ENCODE peak calls at places on chromosome 13, in four cellular contexts. One of them, this sample, is unnamed.

GRCh38 chr13:48976677-48977625 is 1.2 kb downstream of the FNDC3A start:
- DNase-seq in breast epithelium: no peak
- DNase-seq in left ventricle myocardium inferior: no peak
- DNase-seq in AG04450: no peak
- DNase-seq in this sample: peak

GRCh38 chr13:108957369-108958012 is 328.1 kb downstream of the MYO16 start:
- DNase-seq in left ventricle myocardium inferior: no peak
- DNase-seq in breast epithelium: no peak
- DNase-seq in AG04450: peak
- DNase-seq in this sample: peak

GRCh38 chr13:53758946-53759345 is 730.3 kb downstream of the OLFM4 start:
- DNase-seq in breast epithelium: no peak
- DNase-seq in AG04450: no peak
- DNase-seq in left ventricle myocardium inferior: no peak
- DNase-seq in this sample: no peak

GRCh38 chr13:90792335-90792734 is 555.2 kb upstream of the MIR17HG start:
- DNase-seq in AG04450: no peak
- DNase-seq in left ventricle myocardium inferior: no peak
- DNase-seq in breast epithelium: no peak
- DNase-seq in this sample: peak

GRCh38 chr13:107518780-107519179 is 696.6 kb downstream of the LIG4 start:
- DNase-seq in breast epithelium: no peak
- DNase-seq in AG04450: no peak
- DNase-seq in left ventricle myocardium inferior: no peak
- DNase-seq in this sample: no peak

GRCh38 chr13:73933795-73934194 is 200.4 kb downstream of the KLF12 start:
- DNase-seq in AG04450: no peak
- DNase-seq in left ventricle myocardium inferior: no peak
- DNase-seq in breast epithelium: no peak
- DNase-seq in this sample: no peak

GRCh38 chr13:92842145-92842544 is 384.5 kb upstream of the GPC6 start:
- DNase-seq in left ventricle myocardium inferior: no peak
- DNase-seq in breast epithelium: no peak
- DNase-seq in AG04450: peak
- DNase-seq in this sample: peak

GRCh38 chr13:36430247-36431203 is 1.8 kb upstream of the CCNA1 start:
- DNase-seq in AG04450: no peak
- DNase-seq in left ventricle myocardium inferior: peak
- DNase-seq in breast epithelium: no peak
- DNase-seq in this sample: no peak

GRCh38 chr13:43364210-43365041 is 341.0 kb downstream of the DNAJC15 start:
- DNase-seq in breast epithelium: no peak
- DNase-seq in left ventricle myocardium inferior: no peak
- DNase-seq in AG04450: peak
- DNase-seq in this sample: peak

GRCh38 chr13:86161257-86161656 is 362.0 kb upstream of the SLITRK6 start:
- DNase-seq in AG04450: no peak
- DNase-seq in breast epithelium: no peak
- DNase-seq in left ventricle myocardium inferior: no peak
- DNase-seq in this sample: no peak

GRCh38 chr13:54950546-54950945 is 1921.9 kb downstream of the OLFM4 start:
- DNase-seq in breast epithelium: no peak
- DNase-seq in left ventricle myocardium inferior: no peak
- DNase-seq in AG04450: no peak
- DNase-seq in this sample: no peak

GRCh38 chr13:90950134-90950533 is 397.4 kb upstream of the MIR17HG start:
- DNase-seq in AG04450: no peak
- DNase-seq in breast epithelium: no peak
- DNase-seq in left ventricle myocardium inferior: no peak
- DNase-seq in this sample: no peak

GRCh38 chr13:53250272-53250875 is 221.8 kb downstream of the OLFM4 start:
- DNase-seq in AG04450: peak
- DNase-seq in left ventricle myocardium inferior: no peak
- DNase-seq in breast epithelium: no peak
- DNase-seq in this sample: peak

GRCh38 chr13:45811891-45812583 is 39.5 kb downstream of the SIAH3 start:
- DNase-seq in left ventricle myocardium inferior: no peak
- DNase-seq in AG04450: no peak
- DNase-seq in breast epithelium: no peak
- DNase-seq in this sample: no peak

GRCh38 chr13:80336335-80336734 is 4.6 kb downstream of the SPRY2 start:
- DNase-seq in left ventricle myocardium inferior: no peak
- DNase-seq in AG04450: no peak
- DNase-seq in breast epithelium: no peak
- DNase-seq in this sample: peak

GRCh38 chr13:85142351-85142750 is 656.9 kb downstream of the SLITRK6 start:
- DNase-seq in AG04450: no peak
- DNase-seq in left ventricle myocardium inferior: no peak
- DNase-seq in breast epithelium: no peak
- DNase-seq in this sample: no peak

GRCh38 chr13:35927554-35927953 is 203.6 kb downstream of the DCLK1 start:
- DNase-seq in AG04450: peak
- DNase-seq in left ventricle myocardium inferior: no peak
- DNase-seq in breast epithelium: no peak
- DNase-seq in this sample: peak

GRCh38 chr13:100537486-100537885 is 51.1 kb downstream of the GGACT start:
- DNase-seq in left ventricle myocardium inferior: no peak
- DNase-seq in breast epithelium: no peak
- DNase-seq in AG04450: no peak
- DNase-seq in this sample: no peak

GRCh38 chr13:30679483-30680330 is 55.6 kb upstream of the ALOX5AP start:
- DNase-seq in AG04450: no peak
- DNase-seq in breast epithelium: no peak
- DNase-seq in left ventricle myocardium inferior: no peak
- DNase-seq in this sample: peak

GRCh38 chr13:100983111-100983510 is 308.5 kb upstream of the TMTC4 start:
- DNase-seq in AG04450: no peak
- DNase-seq in breast epithelium: no peak
- DNase-seq in left ventricle myocardium inferior: no peak
- DNase-seq in this sample: no peak

GRCh38 chr13:78625384-78625783 is 22.0 kb upstream of the POU4F1 start:
- DNase-seq in left ventricle myocardium inferior: no peak
- DNase-seq in AG04450: no peak
- DNase-seq in breast epithelium: no peak
- DNase-seq in this sample: no peak

GRCh38 chr13:50309200-50309848 is 294.1 kb downstream of the KCNRG start:
- DNase-seq in breast epithelium: no peak
- DNase-seq in AG04450: no peak
- DNase-seq in left ventricle myocardium inferior: no peak
- DNase-seq in this sample: no peak

DNA sequence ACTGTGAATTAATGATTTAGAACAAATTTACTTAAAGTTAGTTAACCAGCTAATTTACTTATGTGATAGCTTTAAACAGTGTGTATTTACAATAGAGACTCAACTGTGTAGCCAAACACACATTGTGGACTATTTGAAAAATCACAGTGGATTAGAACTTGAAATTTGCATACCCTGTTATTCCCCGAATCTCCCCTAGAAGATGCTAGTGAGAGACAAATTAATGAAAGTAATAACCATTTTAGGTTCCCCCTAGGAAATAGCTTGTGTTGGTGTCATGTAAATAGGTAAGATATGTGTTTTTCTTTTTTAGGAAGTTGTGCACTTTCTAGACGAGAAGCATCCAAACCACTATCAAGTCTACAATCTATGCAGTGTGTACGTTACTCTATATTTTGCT is 98.5 kb downstream of the C1QTNF9 start:
- DNase-seq in breast epithelium: no peak
- DNase-seq in AG04450: no peak
- DNase-seq in left ventricle myocardium inferior: no peak
- DNase-seq in this sample: no peak
- TF ChIP-seq CTCF in breast epithelium: no peak
- TF ChIP-seq CTCF in AG04450: peak
- TF ChIP-seq CTCF in left ventricle myocardium inferior: no peak
- TF ChIP-seq CTCF in this sample: no peak

DNA sequence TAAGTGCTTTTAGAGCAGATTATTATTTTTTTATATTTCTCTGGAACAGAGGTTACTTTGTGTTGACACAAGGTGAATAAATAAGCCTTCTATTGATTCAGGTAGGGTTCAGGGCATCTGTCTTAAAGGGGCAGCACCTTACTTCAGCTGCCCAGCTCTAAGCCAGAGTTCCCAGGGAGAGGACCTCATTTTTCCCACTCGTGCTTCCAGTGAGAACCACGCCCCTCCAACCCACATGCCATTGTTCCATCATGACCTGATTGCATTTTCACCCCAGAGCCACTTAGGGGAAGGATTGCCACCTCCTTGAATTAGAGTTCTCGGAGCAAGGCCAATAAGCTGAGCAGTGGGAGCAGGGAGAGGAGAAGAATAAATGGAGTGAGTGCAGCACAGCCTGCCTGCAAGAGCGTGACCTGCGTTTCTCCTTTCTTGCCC is 104.3 kb upstream of the FRY start:
- DNase-seq in breast epithelium: no peak
- DNase-seq in AG04450: no peak
- DNase-seq in left ventricle myocardium inferior: no peak
- DNase-seq in this sample: no peak
- TF ChIP-seq CTCF in breast epithelium: no peak
- TF ChIP-seq CTCF in AG04450: no peak
- TF ChIP-seq CTCF in left ventricle myocardium inferior: no peak
- TF ChIP-seq CTCF in this sample: no peak

GRCh38 chr13:37869756-37870488 is at the start of gene TRPC4:
- DNase-seq in breast epithelium: no peak
- DNase-seq in AG04450: no peak
- DNase-seq in left ventricle myocardium inferior: peak
- DNase-seq in this sample: peak
- TF ChIP-seq CTCF in breast epithelium: no peak
- TF ChIP-seq CTCF in AG04450: peak
- TF ChIP-seq CTCF in left ventricle myocardium inferior: peak
- TF ChIP-seq CTCF in this sample: peak

DNA sequence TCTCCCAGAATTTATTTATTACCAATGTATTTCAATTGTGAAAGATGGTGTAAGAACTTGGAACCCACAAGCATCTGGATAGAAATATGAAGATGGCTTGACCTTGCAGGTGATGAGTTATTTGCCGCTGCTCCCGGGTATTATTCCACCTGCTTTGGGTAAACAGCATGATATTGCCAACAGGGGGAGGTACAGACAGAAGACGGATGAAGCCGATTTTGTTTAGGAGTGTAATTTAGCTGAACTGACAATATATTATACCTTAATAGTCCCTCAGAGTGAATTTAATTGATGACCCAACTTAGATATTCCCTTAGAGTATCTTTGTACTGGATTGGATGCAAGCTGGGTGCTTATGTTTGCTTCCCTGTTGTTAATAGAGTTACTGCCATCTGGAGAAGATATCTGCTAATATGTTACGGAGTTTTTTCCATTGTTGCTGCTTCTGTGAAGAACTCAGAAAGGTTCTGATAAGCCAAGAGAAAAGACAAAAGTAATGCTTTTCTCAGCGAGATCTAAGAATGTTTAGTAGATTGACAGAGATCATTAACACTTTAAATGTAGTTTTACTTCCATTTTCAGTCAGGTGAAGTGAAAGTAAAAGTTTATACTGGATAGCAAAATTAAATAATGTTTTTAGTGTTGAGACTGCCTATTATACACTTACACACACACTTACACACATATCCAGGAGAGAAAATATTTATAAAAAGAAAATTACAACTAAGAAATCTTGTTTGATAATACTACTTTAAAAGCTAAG is 2220.8 kb upstream of the PCDH20 start:
- DNase-seq in left ventricle myocardium inferior: no peak
- DNase-seq in breast epithelium: no peak
- DNase-seq in AG04450: no peak
- DNase-seq in this sample: peak
- TF ChIP-seq CTCF in left ventricle myocardium inferior: no peak
- TF ChIP-seq CTCF in breast epithelium: no peak
- TF ChIP-seq CTCF in AG04450: peak
- TF ChIP-seq CTCF in this sample: peak

DNA sequence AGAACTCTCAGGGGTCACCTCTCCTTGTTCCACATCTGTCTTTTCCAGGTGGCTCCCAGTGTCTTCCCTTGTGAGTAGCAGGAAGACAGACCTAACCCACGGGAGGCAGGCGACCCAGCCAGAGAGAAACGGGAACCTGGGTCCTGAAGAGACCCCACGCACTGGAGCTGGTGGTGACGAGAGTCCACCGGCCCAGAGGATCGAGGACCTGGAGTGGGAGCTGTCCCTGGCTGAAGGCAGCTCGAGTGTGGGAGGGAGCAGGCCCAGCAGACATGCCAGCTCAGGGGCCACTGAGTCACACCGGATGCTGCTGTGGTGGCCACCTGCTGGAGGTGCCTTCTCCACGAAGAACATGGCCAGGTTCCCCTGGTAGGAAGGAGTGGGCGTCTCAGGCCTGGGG is 66.5 kb upstream of the ATP12A start:
- DNase-seq in breast epithelium: no peak
- DNase-seq in AG04450: no peak
- DNase-seq in left ventricle myocardium inferior: no peak
- DNase-seq in this sample: no peak
- TF ChIP-seq CTCF in breast epithelium: no peak
- TF ChIP-seq CTCF in AG04450: no peak
- TF ChIP-seq CTCF in left ventricle myocardium inferior: no peak
- TF ChIP-seq CTCF in this sample: no peak

DNA sequence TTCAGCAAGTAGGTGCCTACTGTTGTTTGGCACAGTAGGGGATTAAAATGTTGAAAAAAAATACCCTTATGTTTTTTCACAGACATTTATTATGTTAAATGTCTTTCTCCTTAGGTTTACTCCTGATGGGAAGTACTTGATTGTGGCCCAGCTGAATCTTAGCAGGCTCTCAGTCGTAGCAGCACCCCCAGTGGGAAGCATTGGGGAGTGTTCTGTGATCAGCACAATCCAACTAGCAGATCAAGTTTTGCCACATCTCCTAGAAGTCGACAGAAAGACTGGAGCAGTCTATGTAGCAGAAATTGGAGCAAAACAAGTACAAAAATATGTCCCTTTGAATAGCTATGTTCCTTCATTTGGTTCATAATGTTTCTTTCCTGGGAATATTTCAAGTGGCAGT is 9.3 kb downstream of the NHLRC3 start:
- DNase-seq in left ventricle myocardium inferior: no peak
- DNase-seq in AG04450: no peak
- DNase-seq in breast epithelium: no peak
- DNase-seq in this sample: no peak
- TF ChIP-seq CTCF in left ventricle myocardium inferior: no peak
- TF ChIP-seq CTCF in AG04450: peak
- TF ChIP-seq CTCF in breast epithelium: no peak
- TF ChIP-seq CTCF in this sample: no peak

GRCh38 chr13:37682496-37682895 is 83.9 kb upstream of the POSTN start:
- DNase-seq in AG04450: no peak
- DNase-seq in breast epithelium: no peak
- DNase-seq in left ventricle myocardium inferior: no peak
- DNase-seq in this sample: no peak

GRCh38 chr13:37680137-37680536 is 81.6 kb upstream of the POSTN start:
- DNase-seq in left ventricle myocardium inferior: no peak
- DNase-seq in breast epithelium: no peak
- DNase-seq in AG04450: no peak
- DNase-seq in this sample: no peak

GRCh38 chr13:37681295-37682032 is 82.9 kb upstream of the POSTN start:
- DNase-seq in AG04450: peak
- DNase-seq in left ventricle myocardium inferior: no peak
- DNase-seq in breast epithelium: no peak
- DNase-seq in this sample: peak

DNA sequence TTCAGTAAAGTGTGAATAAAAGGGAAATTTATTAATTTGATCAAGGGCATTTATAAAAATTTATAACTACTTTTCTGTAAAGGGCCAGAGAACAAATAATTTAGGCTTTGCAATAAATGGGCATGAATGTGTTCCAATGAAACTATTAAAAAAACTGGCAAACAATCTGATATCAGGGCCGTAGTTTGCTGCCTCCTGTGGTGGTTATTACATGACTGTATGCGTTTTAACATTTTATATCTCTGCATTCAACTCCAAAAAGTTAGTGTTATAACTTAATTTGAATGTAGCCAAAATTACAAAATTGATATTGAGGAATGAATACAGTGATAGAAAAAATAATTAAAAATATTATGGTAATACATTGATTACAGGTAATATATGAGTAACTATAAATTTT is 80.5 kb upstream of the POSTN start:
- DNase-seq in left ventricle myocardium inferior: no peak
- DNase-seq in AG04450: no peak
- DNase-seq in breast epithelium: no peak
- DNase-seq in this sample: no peak
- TF ChIP-seq CTCF in left ventricle myocardium inferior: no peak
- TF ChIP-seq CTCF in AG04450: peak
- TF ChIP-seq CTCF in breast epithelium: no peak
- TF ChIP-seq CTCF in this sample: peak

This sample was measured in cardiac fibroblast.